ENCODE peak calls at places on chromosome 20, in ten cellular contexts. Z is NB4, M is dorsolateral prefrontal cortex, D is left lung, R is GM23338, B is B cell, Y is upper lobe of right lung, F is GM12865, X is HFFc6, H is WTC11. A is an unnamed sample.

GRCh38 chr20:4820833-4821518 is 99.3 kb downstream of the PRND start:
- DNase-seq in Z (no peak), M (peak; percentile 82), D (no peak), R (no peak), B (no peak), Y (no peak), F (no peak), X (peak; percentile 76), H (no peak), A (no peak)

GRCh38 chr20:35121186-35121585 is 25.9 kb downstream of the EDEM2 start:
- DNase-seq in Z (no peak), M (no peak), D (no peak), R (no peak), B (no peak), Y (no peak), F (no peak), X (no peak), H (no peak), A (no peak)

GRCh38 chr20:48459729-48460395 is 367.9 kb downstream of the PREX1 start:
- DNase-seq in Z (no peak), M (no peak), D (no peak), R (no peak), B (no peak), Y (no peak), F (no peak), X (no peak), H (no peak), A (no peak)

GRCh38 chr20:49672109-49672681 is 41.5 kb downstream of the B4GALT5 start:
- DNase-seq in Z (no peak), M (no peak), D (no peak), R (no peak), B (no peak), Y (no peak), F (peak; percentile 39), X (no peak), H (no peak), A (no peak)

GRCh38 chr20:25005661-25006060 is 13.1 kb upstream of the APMAP start:
- DNase-seq in Z (no peak), M (no peak), D (no peak), R (no peak), B (no peak), Y (peak; percentile 44), F (no peak), X (no peak), H (no peak), A (no peak)

GRCh38 chr20:34254979-34255378 is 13.8 kb downstream of the ASIP start:
- DNase-seq in Z (no peak), M (no peak), D (no peak), R (no peak), B (no peak), Y (no peak), F (no peak), X (no peak), H (no peak), A (no peak)

GRCh38 chr20:460707-461106 is 1.6 kb downstream of the TBC1D20 start:
- DNase-seq in Z (peak; percentile 44), M (no peak), D (no peak), R (no peak), B (no peak), Y (no peak), F (no peak), X (no peak), H (no peak), A (no peak)

GRCh38 chr20:43583982-43584432 is 6.7 kb upstream of the IFT52 start:
- DNase-seq in Z (peak; percentile 99), M (peak; percentile 83), D (peak; percentile 81), R (no peak), B (no peak), Y (peak; percentile 79), F (peak; percentile 45), X (peak; percentile 86), H (no peak), A (no peak)

GRCh38 chr20:6122111-6122872 is 538 bp downstream of the FERMT1 start:
- DNase-seq in Z (peak; percentile 54), M (no peak), D (no peak), R (peak; percentile 66), B (no peak), Y (no peak), F (no peak), X (peak; percentile 28), H (peak; percentile 18), A (no peak)

DNA sequence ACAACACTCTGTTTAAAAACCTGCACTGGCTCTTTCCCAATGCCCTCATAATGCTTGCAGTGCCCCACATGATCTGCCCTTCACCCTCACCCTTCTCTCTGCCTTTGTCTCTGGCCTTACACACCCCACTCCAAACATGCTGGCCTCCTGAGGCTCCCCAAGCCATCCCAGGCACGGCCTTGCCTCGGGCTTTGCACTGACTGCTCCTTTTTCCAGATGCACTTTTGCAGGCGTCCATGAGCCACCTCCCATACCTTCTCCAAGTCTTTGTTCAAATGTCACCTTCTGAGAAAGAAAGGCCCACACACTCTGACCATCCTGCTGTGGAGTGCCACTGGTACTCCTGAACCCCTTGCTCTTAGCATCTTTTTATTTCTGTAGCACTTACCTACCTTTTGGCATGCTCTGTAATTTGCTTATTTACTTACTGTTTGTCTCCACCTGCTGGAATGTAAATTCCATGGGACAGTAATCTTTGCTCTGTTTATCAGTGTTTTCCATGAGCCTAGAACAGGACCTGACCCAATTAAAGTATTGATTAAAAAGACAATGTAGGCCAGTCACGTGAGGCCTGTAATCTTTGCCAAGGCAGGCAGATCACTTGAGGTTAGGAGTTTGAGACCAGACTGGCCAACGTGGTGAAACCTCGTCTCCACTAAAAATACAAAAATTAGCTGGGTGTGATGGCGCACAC is 30.7 kb downstream of the GFRA4 start:
- DNase-seq in Z (no peak), M (no peak), D (no peak), R (no peak), B (no peak), Y (no peak), F (no peak), X (no peak), H (no peak), A (no peak)
- TF ChIP-seq CTCF in Z (no peak), M (no peak), D (no peak), R (peak; percentile 37), B (no peak), Y (no peak), F (no peak), X (peak; percentile 32), H (no peak), A (no peak)

GRCh38 chr20:58691405-58691772 is 1.2 kb upstream of the NPEPL1 start:
- DNase-seq in Z (no peak), M (no peak), D (no peak), R (no peak), B (no peak), Y (no peak), F (no peak), X (no peak), H (no peak), A (no peak)

GRCh38 chr20:58693226-58694006 is 816 bp downstream of the NPEPL1 start:
- DNase-seq in Z (peak; percentile 19), M (peak; percentile 8), D (peak; percentile 80), R (peak; percentile 59), B (peak; percentile 32), Y (peak; percentile 77), F (peak; percentile 18), X (no peak), H (peak; percentile 45), A (no peak)

GRCh38 chr20:58691773-58692578 is 624 bp upstream of the NPEPL1 start:
- DNase-seq in Z (peak; percentile 96), M (no peak), D (no peak), R (no peak), B (peak; percentile 13), Y (peak; percentile 86), F (no peak), X (no peak), H (no peak), A (no peak)

GRCh38 chr20:58694241-58695083 is 1.9 kb downstream of the NPEPL1 start:
- DNase-seq in Z (no peak), M (peak; percentile 7), D (no peak), R (no peak), B (no peak), Y (peak; percentile 60), F (no peak), X (no peak), H (no peak), A (no peak)

DNA sequence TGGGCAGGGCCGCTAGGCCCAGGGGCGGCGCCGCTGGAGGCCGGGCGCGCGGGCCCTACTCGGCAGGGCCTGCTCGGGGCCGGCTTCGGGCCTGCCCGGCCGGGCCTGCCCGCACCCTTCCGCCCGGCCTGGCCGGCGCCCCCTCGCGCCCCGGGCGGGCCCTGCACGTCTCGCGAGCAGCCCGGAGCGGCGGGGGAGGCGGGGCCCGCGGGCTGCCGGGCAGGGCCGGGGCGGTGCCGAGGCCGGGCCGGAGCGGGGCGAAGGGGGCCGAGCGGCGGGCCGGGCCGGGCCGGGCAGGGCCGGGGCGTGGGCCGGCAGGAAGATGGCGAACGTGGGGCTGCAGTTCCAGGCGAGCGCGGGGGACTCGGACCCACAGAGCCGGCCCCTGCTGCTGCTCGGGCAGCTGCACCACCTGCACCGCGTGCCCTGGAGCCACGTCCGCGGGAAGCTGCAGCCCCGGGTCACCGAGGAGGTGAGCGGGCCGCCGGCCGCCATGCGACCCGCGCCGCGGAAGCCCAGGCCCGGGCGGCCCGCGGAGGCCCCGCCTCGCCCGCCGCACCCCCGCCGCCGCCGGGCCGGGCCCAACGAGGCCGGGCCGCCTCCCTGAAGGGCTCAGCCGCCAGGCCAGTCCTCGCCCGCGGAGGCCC is at the start of gene NPEPL1:
- DNase-seq in Z (peak; percentile 85), M (peak; percentile 2), D (peak; percentile 95), R (peak; percentile 79), B (peak; percentile 82), Y (peak; percentile 90), F (peak; percentile 84), X (no peak), H (peak; percentile 58), A (peak; percentile 85)
- TF ChIP-seq CTCF in Z (no peak), M (no peak), D (no peak), R (peak; percentile 45), B (no peak), Y (no peak), F (peak; percentile 41), X (no peak), H (no peak), A (no peak)

DNA sequence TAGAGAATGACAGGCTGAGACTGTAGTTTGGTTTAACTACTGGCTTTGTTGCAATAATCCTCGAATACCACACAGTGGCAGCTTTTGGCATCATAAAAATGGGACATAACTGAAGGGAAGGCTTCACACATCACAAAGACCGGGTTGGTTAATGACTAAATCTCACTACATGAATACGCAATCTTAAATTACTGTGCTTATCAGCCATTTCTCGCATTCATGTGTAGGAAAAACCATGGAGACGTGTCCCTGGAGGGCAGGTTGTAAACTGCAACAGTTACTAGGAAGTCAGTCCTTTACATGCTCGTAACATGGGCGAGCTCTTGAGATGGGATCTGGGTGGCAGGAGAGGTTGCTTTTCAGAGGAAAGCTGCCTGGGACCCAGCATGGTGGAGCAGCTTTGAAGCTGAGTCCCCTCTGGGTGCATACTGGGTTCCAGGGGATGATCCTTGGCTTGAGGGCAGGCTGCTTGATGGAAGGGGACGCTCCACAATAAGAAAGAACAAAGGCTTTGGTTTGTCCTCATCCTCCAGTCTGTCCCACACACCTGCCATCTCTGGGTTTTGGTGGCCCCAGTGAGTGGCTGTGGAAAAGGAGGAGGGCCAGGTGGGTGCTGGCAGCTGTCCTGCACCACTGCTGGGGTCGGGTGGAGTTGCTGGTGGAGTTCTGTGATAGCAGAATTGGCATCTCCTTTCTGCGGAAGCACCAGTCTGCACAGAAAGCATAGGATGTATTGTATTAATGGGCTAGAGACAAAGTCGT is 2.1 kb downstream of the RPS21 start:
- DNase-seq in Z (no peak), M (no peak), D (no peak), R (no peak), B (no peak), Y (no peak), F (no peak), X (no peak), H (no peak), A (no peak)
- TF ChIP-seq CTCF in Z (no peak), M (no peak), D (no peak), R (no peak), B (no peak), Y (no peak), F (no peak), X (peak; percentile 45), H (no peak), A (peak; percentile 20)

GRCh38 chr20:59682603-59683002 is 78.3 kb downstream of the PHACTR3 start:
- DNase-seq in Z (no peak), M (no peak), D (no peak), R (no peak), B (no peak), Y (no peak), F (no peak), X (no peak), H (no peak), A (no peak)
- TF ChIP-seq CTCF in Z (no peak), M (no peak), D (no peak), R (no peak), B (no peak), Y (no peak), F (no peak), X (no peak), H (no peak), A (no peak)